ENCODE peak calls at places on chromosomes 2 and 18, in six cellular contexts. M is mucosa of descending colon, U is epithelial cell of esophagus, R is colonic mucosa, Y is breast epithelium, F is K562. A is an unnamed sample.

GRCh38 chr2:174694920-174695319 is 69.4 kb downstream of the CHRNA1 start:
- DNase-seq in M (no peak), U (no peak), R (no peak), Y (no peak), F (no peak), A (no peak)

GRCh38 chr2:110755494-110756078 is 23.2 kb downstream of the ACOXL start:
- DNase-seq in M (no peak), U (no peak), R (no peak), Y (no peak), F (no peak), A (no peak)

GRCh38 chr2:74745766-74746165 is 88.2 kb upstream of the HK2 start:
- DNase-seq in M (peak), U (no peak), R (peak), Y (no peak), F (no peak), A (no peak)

GRCh38 chr2:71685941-71686611 is 232.7 kb downstream of the DYSF start:
- DNase-seq in M (no peak), U (no peak), R (no peak), Y (no peak), F (no peak), A (no peak)

GRCh38 chr2:75632091-75632704 is 14.4 kb upstream of the MRPL19 start:
- DNase-seq in M (no peak), U (no peak), R (no peak), Y (no peak), F (no peak), A (no peak)

GRCh38 chr2:158204741-158205165 is 103.1 kb downstream of the UPP2 start:
- DNase-seq in M (no peak), U (no peak), R (no peak), Y (no peak), F (no peak), A (no peak)

GRCh38 chr2:145797692-145798091 is 1277.8 kb upstream of the ZEB2 start:
- DNase-seq in M (no peak), U (peak), R (no peak), Y (no peak), F (no peak), A (no peak)

GRCh38 chr2:16719409-16719808 is 53.8 kb upstream of the CYRIA start:
- DNase-seq in M (no peak), U (no peak), R (no peak), Y (no peak), F (no peak), A (no peak)

GRCh38 chr18:27121108-27121507 is 64.0 kb downstream of the CHST9 start:
- DNase-seq in M (no peak), U (peak), R (no peak), Y (no peak), F (no peak), A (no peak)

GRCh38 chr2:63060079-63060482 is 9.5 kb downstream of the OTX1 start:
- DNase-seq in M (no peak), U (no peak), R (no peak), Y (no peak), F (no peak), A (no peak)

GRCh38 chr2:11495844-11496271 is 29.9 kb upstream of the E2F6 start:
- DNase-seq in M (no peak), U (no peak), R (no peak), Y (no peak), F (no peak), A (peak)

GRCh38 chr2:1727796-1728474 is 16.4 kb downstream of the PXDN start:
- DNase-seq in M (peak), U (no peak), R (peak), Y (peak), F (no peak), A (no peak)

GRCh38 chr2:151337643-151338042 is 19.7 kb upstream of the TNFAIP6 start:
- DNase-seq in M (no peak), U (no peak), R (no peak), Y (no peak), F (no peak), A (no peak)

GRCh38 chr2:164794432-164795231 is 47.0 kb downstream of the COBLL1 start:
- DNase-seq in M (no peak), U (no peak), R (no peak), Y (no peak), F (no peak), A (no peak)

GRCh38 chr2:213980883-213981282 is 430.0 kb upstream of the VWC2L start:
- DNase-seq in M (no peak), U (peak), R (no peak), Y (no peak), F (no peak), A (no peak)

GRCh38 chr2:179265082-179265575 is 497 bp upstream of the SESTD1 start:
- DNase-seq in M (no peak), U (peak), R (no peak), Y (no peak), F (no peak), A (no peak)

GRCh38 chr2:28393115-28393836 is 618 bp downstream of the FOSL2 start:
- DNase-seq in M (peak), U (peak), R (peak), Y (peak), F (peak), A (peak)

GRCh38 chr2:196479350-196479749 is 160.2 kb upstream of the CCDC150 start:
- DNase-seq in M (no peak), U (peak), R (no peak), Y (no peak), F (no peak), A (no peak)

GRCh38 chr2:168639501-168639900 is 162.9 kb upstream of the NOSTRIN start:
- DNase-seq in M (peak), U (peak), R (peak), Y (no peak), F (no peak), A (no peak)

GRCh38 chr18:79402977-79403722 is 7.4 kb downstream of the NFATC1 start:
- DNase-seq in M (peak), U (peak), R (peak), Y (peak), F (no peak), A (peak)

GRCh38 chr2:233814063-233814435 is 35.9 kb downstream of the MROH2A start:
- DNase-seq in M (no peak), U (peak), R (no peak), Y (no peak), F (peak), A (no peak)

GRCh38 chr2:29372185-29372584 is 257.0 kb downstream of the CLIP4 start:
- DNase-seq in M (no peak), U (peak), R (no peak), Y (no peak), F (no peak), A (no peak)

GRCh38 chr2:230473378-230473777 is 57.4 kb downstream of the SP100 start:
- DNase-seq in M (no peak), U (peak), R (no peak), Y (no peak), F (no peak), A (no peak)

GRCh38 chr2:42922790-42923631 is 130.6 kb upstream of the HAAO start:
- DNase-seq in M (no peak), U (peak), R (no peak), Y (peak), F (no peak), A (no peak)

GRCh38 chr2:120833127-120833675 is 97.5 kb downstream of the GLI2 start:
- DNase-seq in M (peak), U (no peak), R (no peak), Y (no peak), F (no peak), A (no peak)

GRCh38 chr2:9665903-9666302 is 35.1 kb upstream of the YWHAQ start:
- DNase-seq in M (no peak), U (no peak), R (no peak), Y (no peak), F (no peak), A (no peak)

GRCh38 chr2:181462032-181462431 is 4.8 kb downstream of the ITGA4 start:
- DNase-seq in M (no peak), U (no peak), R (no peak), Y (no peak), F (no peak), A (no peak)

GRCh38 chr2:138323382-138324067 is 178.0 kb upstream of the SPOPL start:
- DNase-seq in M (no peak), U (no peak), R (no peak), Y (no peak), F (no peak), A (no peak)

GRCh38 chr2:138327967-138328366 is 173.6 kb upstream of the SPOPL start:
- DNase-seq in M (no peak), U (no peak), R (no peak), Y (no peak), F (no peak), A (no peak)

GRCh38 chr2:138319616-138320015 is 182.0 kb upstream of the SPOPL start:
- DNase-seq in M (no peak), U (no peak), R (no peak), Y (no peak), F (no peak), A (no peak)

GRCh38 chr2:138321458-138321857 is 180.1 kb upstream of the SPOPL start:
- DNase-seq in M (no peak), U (peak), R (no peak), Y (no peak), F (no peak), A (no peak)

DNA sequence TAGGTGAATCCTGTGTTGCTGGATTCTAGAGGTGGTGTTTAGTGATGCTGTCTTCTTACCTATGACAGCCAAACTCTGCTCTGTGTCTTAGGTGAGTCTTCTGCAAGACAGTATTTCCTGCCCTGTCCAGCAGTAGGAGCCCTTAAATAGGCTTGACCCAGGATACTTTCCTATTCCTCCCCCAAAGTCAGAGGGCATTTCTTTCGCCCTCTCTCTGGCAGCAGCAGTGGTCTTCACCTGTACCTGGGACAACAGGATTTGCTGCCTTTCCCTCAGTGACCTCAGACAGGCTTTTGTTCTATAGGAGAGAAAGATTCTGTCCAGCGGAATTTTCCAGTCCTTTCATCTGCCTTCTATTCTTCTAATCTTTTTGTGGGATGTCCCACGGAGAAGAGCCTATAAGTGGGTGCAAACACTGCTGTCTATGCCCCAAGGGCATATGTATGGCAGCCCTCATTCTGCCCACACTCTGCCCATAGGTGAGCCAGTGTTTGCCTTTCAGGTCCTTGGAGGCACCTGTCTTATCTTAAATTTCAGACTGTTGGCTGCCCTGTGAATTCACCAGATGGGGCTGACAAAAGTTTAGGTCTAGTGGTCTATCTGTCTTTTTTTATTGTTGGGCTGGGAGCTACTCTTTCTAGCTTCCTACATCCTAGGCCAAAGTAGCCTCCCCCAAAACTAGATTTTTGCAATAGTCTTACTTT is 177.3 kb upstream of the SPOPL start:
- DNase-seq in M (no peak), U (peak), R (no peak), Y (no peak), F (no peak), A (no peak)
- TF ChIP-seq CTCF in M (no peak), U (no peak), R (no peak), Y (no peak), F (no peak), A (no peak)

GRCh38 chr2:222548997-222549396 is 106.9 kb downstream of the FARSB start:
- DNase-seq in M (no peak), U (no peak), R (no peak), Y (no peak), F (no peak), A (no peak)
- TF ChIP-seq CTCF in M (no peak), U (no peak), R (no peak), Y (no peak), F (no peak), A (no peak)

GRCh38 chr2:218583983-218584850 is 15.6 kb downstream of the CNOT9 start:
- DNase-seq in M (no peak), U (no peak), R (no peak), Y (no peak), F (no peak), A (no peak)
- TF ChIP-seq CTCF in M (no peak), U (no peak), R (no peak), Y (no peak), F (no peak), A (no peak)

GRCh38 chr18:56436651-56437050 is 201.7 kb downstream of the TXNL1 start:
- DNase-seq in M (no peak), U (no peak), R (no peak), Y (no peak), F (no peak), A (no peak)
- TF ChIP-seq CTCF in M (no peak), U (no peak), R (no peak), Y (no peak), F (no peak), A (no peak)

DNA sequence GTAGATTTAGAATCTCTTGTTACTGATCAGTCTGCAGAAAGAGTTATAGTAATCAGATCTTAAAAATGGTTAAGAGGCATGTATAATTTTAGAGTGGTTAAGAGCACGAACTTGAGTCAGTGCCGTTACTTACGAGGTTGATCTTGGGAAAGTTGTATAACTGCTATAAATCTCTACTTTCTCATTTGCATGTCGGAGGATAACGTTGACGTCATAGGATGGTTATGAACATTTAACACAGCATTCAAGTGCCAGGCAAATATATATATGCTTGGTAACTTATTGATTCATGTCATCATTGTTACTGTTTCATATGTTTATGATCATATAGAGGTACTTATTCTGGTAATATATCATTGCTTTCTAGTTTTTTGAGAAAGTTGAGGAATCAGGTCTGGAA is 146.2 kb downstream of the ARHGAP28 start:
- DNase-seq in M (no peak), U (no peak), R (no peak), Y (no peak), F (no peak), A (no peak)
- TF ChIP-seq CTCF in M (no peak), U (no peak), R (no peak), Y (no peak), F (no peak), A (no peak)

A was measured in nephron progenitor cell.